ENCODE peak calls at places on chromosomes 2 and 18, in four cellular contexts. D, S, V and Y are unnamed samples.

GRCh38 chr2:116706381-116706780 is 1108.1 kb upstream of the DDX18 start:
- DNase-seq in D (no peak), S (no peak), V (no peak), Y (peak)

GRCh38 chr18:10122116-10122515 is 208.3 kb downstream of the VAPA start:
- DNase-seq in D (no peak), S (no peak), V (no peak), Y (no peak)

GRCh38 chr2:158984554-158985207 is 16.2 kb downstream of the TANC1 start:
- DNase-seq in D (no peak), S (no peak), V (no peak), Y (no peak)

GRCh38 chr2:160042054-160042453 is 20.4 kb downstream of the PLA2R1 start:
- DNase-seq in D (no peak), S (no peak), V (no peak), Y (peak)

GRCh38 chr18:78913395-78913794 is 66.2 kb upstream of the SALL3 start:
- DNase-seq in D (no peak), S (no peak), V (no peak), Y (no peak)

GRCh38 chr2:88038263-88039105 is 17.1 kb downstream of the KRCC1 start:
- DNase-seq in D (peak), S (no peak), V (no peak), Y (peak)

GRCh38 chr2:218540015-218540414 is 28.1 kb downstream of the USP37 start:
- DNase-seq in D (no peak), S (no peak), V (no peak), Y (no peak)

GRCh38 chr2:96100893-96101304 is 15.5 kb downstream of the ADRA2B start:
- DNase-seq in D (no peak), S (no peak), V (no peak), Y (no peak)

GRCh38 chr2:64786343-64787018 is 132.8 kb upstream of the SERTAD2 start:
- DNase-seq in D (no peak), S (no peak), V (no peak), Y (no peak)

GRCh38 chr18:80171190-80171872 is 62.3 kb downstream of the ADNP2 start:
- DNase-seq in D (no peak), S (peak), V (no peak), Y (peak)

GRCh38 chr18:27785815-27786537 is 391.0 kb downstream of the CDH2 start:
- DNase-seq in D (no peak), S (no peak), V (no peak), Y (no peak)

GRCh38 chr18:34789768-34790344 is 79.8 kb downstream of the DTNA start:
- DNase-seq in D (no peak), S (no peak), V (no peak), Y (no peak)

GRCh38 chr18:46755315-46756171 is 1.3 kb downstream of the ST8SIA5 start:
- DNase-seq in D (no peak), S (no peak), V (no peak), Y (no peak)

GRCh38 chr18:40875101-40875500 is 1079.9 kb upstream of the PIK3C3 start:
- DNase-seq in D (no peak), S (no peak), V (no peak), Y (no peak)

GRCh38 chr2:1979101-1979500 is 234.8 kb upstream of the PXDN start:
- DNase-seq in D (no peak), S (no peak), V (no peak), Y (no peak)

GRCh38 chr2:69936913-69937312 is 22.0 kb downstream of the MXD1 start:
- DNase-seq in D (no peak), S (no peak), V (no peak), Y (peak)

GRCh38 chr18:59139291-59139614 is 431 bp upstream of the SEC11C start:
- DNase-seq in D (peak), S (peak), V (no peak), Y (no peak)

GRCh38 chr2:98455494-98455976 is 10.9 kb downstream of the INPP4A start:
- DNase-seq in D (no peak), S (no peak), V (peak), Y (no peak)

GRCh38 chr2:75558786-75559428 is 1.8 kb downstream of the EVA1A start:
- DNase-seq in D (no peak), S (no peak), V (no peak), Y (no peak)

GRCh38 chr2:54927751-54928615 is 122.3 kb downstream of the RTN4 start:
- DNase-seq in D (no peak), S (no peak), V (no peak), Y (no peak)

GRCh38 chr2:33091541-33092123 is 144.9 kb downstream of the LTBP1 start:
- DNase-seq in D (no peak), S (no peak), V (no peak), Y (no peak)

GRCh38 chr2:148875387-148876051 is 492 bp downstream of the KIF5C start:
- DNase-seq in D (no peak), S (no peak), V (no peak), Y (no peak)

GRCh38 chr2:84314901-84315330 is 144.2 kb downstream of the SUCLG1 start:
- DNase-seq in D (peak), S (peak), V (peak), Y (peak)

GRCh38 chr18:48629730-48630324 is 91.0 kb downstream of the CTIF start:
- DNase-seq in D (peak), S (no peak), V (no peak), Y (peak)

GRCh38 chr2:67437132-67437531 is 40.0 kb downstream of the ETAA1 start:
- DNase-seq in D (no peak), S (no peak), V (no peak), Y (no peak)

GRCh38 chr2:80058562-80058961 is 246.0 kb downstream of the LRRTM1 start:
- DNase-seq in D (no peak), S (no peak), V (no peak), Y (no peak)

GRCh38 chr18:4578449-4578848 is 123.3 kb upstream of the DLGAP1 start:
- DNase-seq in D (no peak), S (no peak), V (no peak), Y (no peak)

GRCh38 chr2:169711751-169712509 is 17.7 kb downstream of the PHOSPHO2 start:
- DNase-seq in D (peak), S (peak), V (no peak), Y (peak)

GRCh38 chr2:29749843-29750242 is 171.5 kb downstream of the ALK start:
- DNase-seq in D (no peak), S (no peak), V (no peak), Y (no peak)

GRCh38 chr2:230161180-230161579 is 58.6 kb downstream of the SP110 start:
- DNase-seq in D (no peak), S (no peak), V (no peak), Y (no peak)

GRCh38 chr2:193868833-193869232 is 1674.1 kb upstream of the TMEFF2 start:
- DNase-seq in D (no peak), S (no peak), V (no peak), Y (no peak)

GRCh38 chr2:158561054-158561453 is 104.3 kb downstream of the PKP4 start:
- DNase-seq in D (no peak), S (no peak), V (no peak), Y (no peak)

GRCh38 chr2:38540580-38541290 is 62.0 kb downstream of the HNRNPLL start:
- DNase-seq in D (no peak), S (no peak), V (no peak), Y (no peak)

GRCh38 chr2:101545940-101546339 is 71.0 kb upstream of the RFX8 start:
- DNase-seq in D (no peak), S (no peak), V (no peak), Y (no peak)

GRCh38 chr2:101805146-101806088 is 107.9 kb downstream of the MAP4K4 start:
- DNase-seq in D (no peak), S (no peak), V (no peak), Y (no peak)

GRCh38 chr2:68716948-68717661 is 17.5 kb upstream of the ARHGAP25 start:
- DNase-seq in D (no peak), S (no peak), V (no peak), Y (no peak)
- TF ChIP-seq MYC in D (no peak), S (no peak), V (no peak), Y (no peak)

GRCh38 chr2:27792759-27793158 is 21.2 kb downstream of the MRPL33 start:
- DNase-seq in D (no peak), S (no peak), V (no peak), Y (peak)

GRCh38 chr2:27795093-27795834 is 23.7 kb downstream of the MRPL33 start:
- DNase-seq in D (peak), S (no peak), V (no peak), Y (no peak)

GRCh38 chr2:27796991-27797752 is 25.7 kb downstream of the MRPL33 start:
- DNase-seq in D (no peak), S (no peak), V (no peak), Y (no peak)

GRCh38 chr2:27798476-27798875 is 27.0 kb downstream of the MRPL33 start:
- DNase-seq in D (no peak), S (no peak), V (no peak), Y (no peak)

GRCh38 chr2:27795868-27796277 is 24.4 kb downstream of the MRPL33 start:
- DNase-seq in D (no peak), S (no peak), V (no peak), Y (peak)
- H2AFZ ChIP-seq in D (peak), S (no peak), V (no peak), Y (peak)

GRCh38 chr2:207481924-207482323 is 47.8 kb upstream of the CREB1 start:
- DNase-seq in D (no peak), S (peak), V (no peak), Y (no peak)

GRCh38 chr2:207478572-207478971 is 51.2 kb upstream of the CREB1 start:
- DNase-seq in D (no peak), S (no peak), V (no peak), Y (no peak)

GRCh38 chr2:207479198-207479785 is 50.5 kb upstream of the CREB1 start:
- DNase-seq in D (peak), S (no peak), V (no peak), Y (no peak)

GRCh38 chr2:207482630-207483029 is 47.1 kb upstream of the CREB1 start:
- DNase-seq in D (no peak), S (no peak), V (no peak), Y (no peak)

DNA sequence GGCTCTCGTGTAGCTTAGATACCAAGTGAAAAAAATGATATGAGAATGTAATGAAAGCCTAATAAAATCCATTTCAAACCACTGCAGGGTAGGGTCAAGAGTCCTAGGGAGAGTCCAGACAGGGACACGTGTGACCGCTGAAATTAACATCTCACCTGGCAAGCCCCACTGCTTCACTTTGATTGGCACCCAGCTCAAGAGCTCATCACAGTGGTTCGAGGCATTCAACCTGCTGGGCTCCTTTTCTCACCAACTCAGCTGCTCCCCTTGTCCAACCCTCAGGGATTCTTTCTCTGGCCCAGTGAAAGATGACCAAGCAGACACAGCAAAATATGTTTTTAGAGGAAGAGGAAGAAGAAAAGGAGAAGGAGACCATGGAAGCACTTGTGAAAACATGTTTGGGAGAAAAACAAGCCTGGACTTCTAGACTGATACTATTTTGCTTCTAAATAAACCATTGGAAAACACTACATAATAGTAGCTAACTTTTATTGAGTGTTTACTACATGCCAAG is 49.2 kb upstream of the CREB1 start:
- DNase-seq in D (no peak), S (no peak), V (no peak), Y (no peak)
- TF ChIP-seq MYC in D (no peak), S (no peak), V (no peak), Y (no peak)

GRCh38 chr2:11746376-11746806 is at the start of gene LPIN1:
- DNase-seq in D (peak), S (peak), V (no peak), Y (peak)

GRCh38 chr2:11743846-11744553 is 2.4 kb upstream of the LPIN1 start:
- DNase-seq in D (peak), S (peak), V (peak), Y (peak)

GRCh38 chr2:11743531-11743815 is 3.0 kb upstream of the LPIN1 start:
- DNase-seq in D (no peak), S (no peak), V (no peak), Y (no peak)

GRCh38 chr2:11745613-11746375 is 638 bp upstream of the LPIN1 start:
- DNase-seq in D (no peak), S (no peak), V (no peak), Y (no peak)

GRCh38 chr2:11744631-11745394 is 1.6 kb upstream of the LPIN1 start:
- DNase-seq in D (peak), S (peak), V (no peak), Y (peak)
- H2AFZ ChIP-seq in D (peak), S (peak), V (peak), Y (peak)

DNA sequence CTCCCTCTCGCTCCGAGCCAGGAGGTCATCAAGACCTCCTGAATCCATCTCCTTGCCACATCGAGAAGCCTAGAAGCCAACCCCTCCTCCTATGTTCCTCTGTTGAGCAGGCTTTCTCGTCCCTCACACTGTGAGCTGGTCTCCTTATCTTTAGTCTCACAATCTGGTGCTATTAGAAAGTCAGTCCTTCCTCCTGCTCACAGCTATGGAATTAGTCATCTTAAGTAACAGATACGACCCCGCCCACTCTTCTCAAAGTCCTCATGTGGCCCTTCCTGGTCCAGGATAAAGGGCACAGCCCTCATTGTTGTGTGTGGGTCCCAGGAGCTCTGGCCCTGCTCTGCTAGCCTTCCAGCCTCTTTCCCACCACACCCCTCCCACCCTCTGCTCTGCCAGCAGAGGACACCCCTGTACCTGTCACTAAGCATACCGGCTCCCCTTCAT is 41.4 kb upstream of the TRIB2 start:
- DNase-seq in D (no peak), S (peak), V (no peak), Y (peak)
- TF ChIP-seq MYC in D (no peak), S (no peak), V (no peak), Y (no peak)

DNA sequence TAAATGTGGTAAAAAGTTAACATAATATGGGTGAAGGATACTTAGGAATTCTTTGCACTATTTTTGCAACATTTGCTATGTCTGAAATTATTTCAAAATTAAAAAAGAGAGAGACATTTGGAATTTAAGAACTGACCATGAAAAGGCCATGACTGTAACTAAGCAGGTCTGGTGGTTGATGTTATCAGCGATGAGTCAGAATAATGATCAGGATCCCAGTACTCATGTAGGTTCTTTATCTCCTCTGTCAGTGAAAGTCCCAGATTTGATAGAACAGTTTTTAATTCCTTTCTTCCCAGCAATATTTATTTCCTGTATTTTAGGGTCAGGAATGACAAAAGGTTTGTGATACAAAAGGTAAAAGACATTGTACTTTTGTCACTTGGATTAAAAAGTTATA is 242.4 kb upstream of the ZNF521 start:
- DNase-seq in D (no peak), S (no peak), V (no peak), Y (no peak)
- H2AFZ ChIP-seq in D (no peak), S (no peak), V (no peak), Y (no peak)

GRCh38 chr2:209790066-209790728 is 18.6 kb downstream of the UNC80 start:
- DNase-seq in D (no peak), S (no peak), V (no peak), Y (no peak)
- TF ChIP-seq MYC in D (no peak), S (no peak), V (no peak), Y (no peak)